ENCODE peak calls at places on chromosomes 7 and 10, in four cellular contexts. Z, O, Y and D are unnamed samples.
A peak's percentile ranks its signal among the peaks of the same experiment; 100 is the strongest.

GRCh38 chr7:108158766-108159165 is 28.6 kb upstream of the LAMB4 start:
- DNase-seq in Z (no peak), Y (no peak), O (no peak), D (no peak)

GRCh38 chr10:28906934-28907333 is 229.6 kb downstream of the BAMBI start:
- DNase-seq in Z (no peak), O (no peak), Y (no peak), D (no peak)

GRCh38 chr10:118692911-118693310 is 61.9 kb downstream of the CACUL1 start:
- DNase-seq in Y (no peak), Z (no peak), O (no peak), D (no peak)

GRCh38 chr7:2873146-2873545 is 29.0 kb upstream of the GNA12 start:
- DNase-seq in Z (no peak), Y (peak; percentile 55), O (no peak), D (no peak)

GRCh38 chr10:24811906-24812305 is 88.2 kb upstream of the ARHGAP21 start:
- DNase-seq in Z (peak; percentile 17), O (no peak), Y (peak; percentile 48), D (no peak)

GRCh38 chr7:1533569-1534329 is 3.2 kb downstream of the MAFK start:
- DNase-seq in Y (peak; percentile 74), Z (no peak), O (no peak), D (no peak)

GRCh38 chr10:117790621-117791020 is 248.1 kb downstream of the EMX2 start:
- DNase-seq in O (no peak), Z (no peak), Y (peak; percentile 31), D (peak; percentile 50)

GRCh38 chr7:130152270-130153141 is 52.7 kb downstream of the TMEM209 start:
- DNase-seq in O (no peak), Y (no peak), Z (no peak), D (no peak)

GRCh38 chr10:110820321-110820814 is 51.4 kb upstream of the PDCD4 start:
- DNase-seq in O (no peak), Y (no peak), Z (no peak), D (no peak)

GRCh38 chr7:2169923-2170575 is 62.7 kb downstream of the MAD1L1 start:
- DNase-seq in O (no peak), Z (no peak), Y (no peak), D (no peak)

GRCh38 chr10:15898046-15898445 is 37.7 kb upstream of the MINDY3 start:
- DNase-seq in Y (no peak), Z (no peak), O (no peak), D (peak; percentile 13)

GRCh38 chr7:132137681-132138080 is 438.6 kb downstream of the PLXNA4 start:
- DNase-seq in O (no peak), Z (no peak), Y (no peak), D (no peak)

GRCh38 chr7:132133501-132133900 is 442.8 kb downstream of the PLXNA4 start:
- DNase-seq in O (no peak), Y (no peak), Z (no peak), D (no peak)

GRCh38 chr7:132135986-132136385 is 440.3 kb downstream of the PLXNA4 start:
- DNase-seq in Y (no peak), O (no peak), Z (no peak), D (no peak)

GRCh38 chr7:132131196-132131595 is 445.1 kb downstream of the PLXNA4 start:
- DNase-seq in O (no peak), Z (no peak), Y (no peak), D (no peak)

DNA sequence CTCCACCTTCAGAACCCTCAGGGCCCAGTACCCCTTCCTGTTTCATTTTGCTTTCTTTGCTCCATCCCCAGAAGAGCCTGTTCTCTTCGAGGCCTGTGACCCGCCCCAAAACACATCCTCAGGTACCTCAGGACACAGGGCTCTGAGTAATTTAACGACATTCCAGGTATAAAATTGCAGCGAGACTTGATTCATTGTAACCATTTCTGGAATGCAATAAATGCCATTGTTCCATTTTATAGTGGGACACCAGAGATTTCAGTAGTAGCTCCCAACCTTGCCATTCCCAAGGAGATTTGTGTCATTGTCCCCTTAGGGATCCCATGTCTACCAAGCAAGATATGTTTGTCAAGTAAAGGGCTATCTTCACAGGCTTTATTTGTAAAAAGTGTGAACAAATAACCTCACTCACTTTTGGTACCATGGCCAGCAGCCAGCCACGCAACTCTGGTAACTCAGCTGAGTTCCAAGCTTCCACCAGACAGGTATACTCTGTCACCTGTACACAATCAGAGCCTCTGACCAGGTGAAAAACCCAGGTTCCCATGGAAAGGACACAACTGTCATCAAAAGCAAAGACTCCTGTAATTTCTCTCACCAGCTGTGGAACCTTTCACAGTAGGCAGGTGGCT is 441.3 kb downstream of the PLXNA4 start:
- DNase-seq in O (no peak), Z (no peak), Y (no peak), D (no peak)
- H3K4me1 ChIP-seq in O (peaks cover 3% of the 10 kb centered on the region), Z (peaks cover 16% of the 10 kb centered on the region), Y (no peaks in the 10 kb centered on the region), D (no peaks in the 10 kb centered on the region)

GRCh38 chr10:112524637-112525036 is 77.6 kb downstream of the VTI1A start:
- DNase-seq in Z (no peak), O (no peak), Y (no peak), D (no peak)

GRCh38 chr10:112526130-112526529 is 79.1 kb downstream of the VTI1A start:
- DNase-seq in Y (no peak), O (no peak), Z (no peak), D (no peak)

GRCh38 chr10:112528235-112528634 is 81.2 kb downstream of the VTI1A start:
- DNase-seq in O (no peak), Y (no peak), Z (no peak), D (no peak)

GRCh38 chr10:112526906-112527305 is 79.9 kb downstream of the VTI1A start:
- DNase-seq in Y (peak; percentile 64), Z (peak; percentile 84), O (no peak), D (no peak)

GRCh38 chr10:112525215-112525614 is 78.2 kb downstream of the VTI1A start:
- DNase-seq in Z (no peak), Y (no peak), O (no peak), D (no peak)
- H3K4me3 ChIP-seq in Z (no peak overlapping the region), Y (no peak overlapping the region), O (no peak overlapping the region), D (no peak overlapping the region)

GRCh38 chr7:139738101-139738489 is 39.7 kb downstream of the HIPK2 start:
- DNase-seq in Z (no peak), Y (peak; percentile 26), O (no peak), D (no peak)

GRCh38 chr7:139737221-139738100 is 40.3 kb downstream of the HIPK2 start:
- DNase-seq in Y (peak; percentile 36), O (no peak), Z (no peak), D (no peak)

GRCh38 chr7:139739863-139740597 is 37.8 kb downstream of the HIPK2 start:
- DNase-seq in Z (no peak), O (no peak), Y (no peak), D (no peak)

GRCh38 chr7:139741239-139741638 is 36.6 kb downstream of the HIPK2 start:
- DNase-seq in O (no peak), Z (no peak), Y (no peak), D (no peak)

GRCh38 chr7:139738772-139739171 is 39.0 kb downstream of the HIPK2 start:
- DNase-seq in O (no peak), Y (peak; percentile 11), Z (no peak), D (no peak)
- H3K4me1 ChIP-seq in O (no peaks in the 10 kb centered on the region), Y (peaks cover 9% of the 10 kb centered on the region), Z (peaks cover 15% of the 10 kb centered on the region), D (peaks cover 20% of the 10 kb centered on the region)

GRCh38 chr7:99440195-99440594 is 1.5 kb downstream of the CPSF4 start:
- DNase-seq in Y (no peak), Z (no peak), O (no peak), D (no peak)
- H3K4me3 ChIP-seq in Y (peak overlapping the region; percentile 92), Z (peak overlapping the region; percentile 90), O (no peak overlapping the region), D (peak overlapping the region; percentile 100)